ENCODE peak calls at places on chromosomes 7 and 10, in six cellular contexts. G is GM12865, B is nephron progenitor cell, L is H9, N is H4, A is posterior vena cava. R is an unnamed sample.

GRCh38 chr7:151608031-151608551 is 88.4 kb upstream of the RHEB start:
- DNase-seq in G (no peak), B (peak), L (no peak), N (no peak), A (no peak), R (no peak)

GRCh38 chr7:50721160-50721559 is 61.5 kb downstream of the GRB10 start:
- DNase-seq in G (no peak), B (no peak), L (no peak), N (no peak), A (no peak), R (peak)

GRCh38 chr10:5645944-5646617 is 20.3 kb downstream of the ASB13 start:
- DNase-seq in G (no peak), B (no peak), L (no peak), N (no peak), A (peak), R (no peak)

GRCh38 chr7:276230-276835 is 13.6 kb upstream of the FOXL3 start:
- DNase-seq in G (no peak), B (no peak), L (no peak), N (no peak), A (peak), R (no peak)

GRCh38 chr10:33746176-33746575 is 411.7 kb upstream of the NRP1 start:
- DNase-seq in G (no peak), B (no peak), L (no peak), N (no peak), A (no peak), R (no peak)

GRCh38 chr7:96045919-96046318 is 273.6 kb downstream of the DYNC1I1 start:
- DNase-seq in G (no peak), B (no peak), L (peak), N (no peak), A (no peak), R (peak)

GRCh38 chr10:14527915-14528314 is 197.2 kb upstream of the FRMD4A start:
- DNase-seq in G (no peak), B (no peak), L (no peak), N (no peak), A (no peak), R (no peak)

GRCh38 chr10:59266321-59266720 is 89.9 kb downstream of the PHYHIPL start:
- DNase-seq in G (no peak), B (no peak), L (no peak), N (no peak), A (peak), R (no peak)

GRCh38 chr10:99433378-99434020 is 3.1 kb upstream of the GOT1 start:
- DNase-seq in G (no peak), B (no peak), L (no peak), N (no peak), A (no peak), R (no peak)

GRCh38 chr7:15765753-15766152 is 79.3 kb upstream of the MEOX2 start:
- DNase-seq in G (no peak), B (no peak), L (no peak), N (no peak), A (no peak), R (no peak)

GRCh38 chr10:90847436-90847835 is 10.4 kb downstream of the HTR7 start:
- DNase-seq in G (no peak), B (no peak), L (no peak), N (peak), A (no peak), R (no peak)

GRCh38 chr10:106384541-106384940 is 780.0 kb downstream of the SORCS1 start:
- DNase-seq in G (no peak), B (no peak), L (no peak), N (no peak), A (no peak), R (no peak)

GRCh38 chr10:8174762-8175161 is 120.3 kb downstream of the GATA3 start:
- DNase-seq in G (no peak), B (peak), L (peak), N (no peak), A (no peak), R (no peak)

GRCh38 chr7:138666385-138666784 is 34.8 kb downstream of the SVOPL start:
- DNase-seq in G (no peak), B (no peak), L (no peak), N (no peak), A (no peak), R (no peak)

GRCh38 chr7:20219446-20220292 is 2.5 kb upstream of the MACC1 start:
- DNase-seq in G (peak), B (peak), L (peak), N (peak), A (peak), R (peak)

GRCh38 chr7:143288836-143289235 is 685 bp downstream of the CASP2 start:
- DNase-seq in G (peak), B (no peak), L (no peak), N (no peak), A (no peak), R (no peak)

GRCh38 chr7:73894851-73895441 is 34.0 kb downstream of the TMEM270 start:
- DNase-seq in G (no peak), B (no peak), L (no peak), N (peak), A (peak), R (no peak)

GRCh38 chr10:114684822-114685209 is 26.7 kb upstream of the ABLIM1 start:
- DNase-seq in G (no peak), B (no peak), L (no peak), N (peak), A (no peak), R (no peak)

GRCh38 chr10:82377608-82378007 is 502.6 kb downstream of the NRG3 start:
- DNase-seq in G (peak), B (no peak), L (no peak), N (peak), A (no peak), R (no peak)

GRCh38 chr7:94295805-94296204 is 98.9 kb upstream of the COL1A2 start:
- DNase-seq in G (no peak), B (no peak), L (no peak), N (peak), A (no peak), R (no peak)

GRCh38 chr10:26810435-26811026 is 50.2 kb downstream of the ABI1 start:
- DNase-seq in G (no peak), B (no peak), L (no peak), N (no peak), A (no peak), R (no peak)

GRCh38 chr7:44046321-44047061 is 2.0 kb downstream of the DBNL start:
- DNase-seq in G (peak), B (no peak), L (no peak), N (no peak), A (peak), R (no peak)

GRCh38 chr10:52248697-52249306 is 65.3 kb upstream of the DKK1 start:
- DNase-seq in G (no peak), B (no peak), L (no peak), N (no peak), A (no peak), R (no peak)

GRCh38 chr10:17730667-17731066 is 21.3 kb upstream of the TMEM236 start:
- DNase-seq in G (no peak), B (no peak), L (no peak), N (no peak), A (peak), R (no peak)

GRCh38 chr10:62424026-62424425 is 49.9 kb downstream of the ZNF365 start:
- DNase-seq in G (no peak), B (no peak), L (no peak), N (no peak), A (no peak), R (no peak)

GRCh38 chr10:98610855-98611254 is 164.1 kb upstream of the HPS1 start:
- DNase-seq in G (no peak), B (peak), L (no peak), N (no peak), A (no peak), R (no peak)

GRCh38 chr7:114082567-114082933 is 163.7 kb upstream of the PPP1R3A start:
- DNase-seq in G (peak), B (no peak), L (no peak), N (no peak), A (no peak), R (no peak)

GRCh38 chr7:74480861-74481417 is 27.2 kb downstream of the GTF2IRD1 start:
- DNase-seq in G (no peak), B (no peak), L (no peak), N (peak), A (no peak), R (no peak)

GRCh38 chr10:35959103-35959740 is 317.1 kb upstream of the FZD8 start:
- DNase-seq in G (no peak), B (no peak), L (no peak), N (no peak), A (no peak), R (no peak)

GRCh38 chr7:121313793-121314676 is 14.8 kb upstream of the WNT16 start:
- DNase-seq in G (peak), B (no peak), L (no peak), N (peak), A (no peak), R (no peak)

GRCh38 chr7:24057243-24057642 is 226.7 kb upstream of the NPY start:
- DNase-seq in G (no peak), B (no peak), L (no peak), N (no peak), A (no peak), R (no peak)

GRCh38 chr7:120733143-120733542 is 124.8 kb downstream of the TSPAN12 start:
- DNase-seq in G (no peak), B (no peak), L (no peak), N (peak), A (no peak), R (no peak)

GRCh38 chr10:123331438-123331837 is 177.2 kb downstream of the BUB3 start:
- DNase-seq in G (no peak), B (no peak), L (no peak), N (no peak), A (no peak), R (no peak)

GRCh38 chr7:107697246-107698044 is 36.8 kb downstream of the SLC26A4 start:
- DNase-seq in G (no peak), B (no peak), L (no peak), N (no peak), A (no peak), R (no peak)

GRCh38 chr7:100808354-100808875 is 18.9 kb downstream of the EPHB4 start:
- DNase-seq in G (no peak), B (no peak), L (no peak), N (no peak), A (no peak), R (no peak)